ENCODE peak calls at places on chromosomes 2 and 18, in five cellular contexts. B is heart left ventricle, O is right cardiac atrium, M is testis, Z is IMR-90. V is an unnamed sample. For H3K4me1, the result is how much of the 10 kb centered on the place peaks cover.

GRCh38 chr2:200378652-200379290 is 72.3 kb downstream of the SPATS2L start:
- DNase-seq in B (no peak), O (no peak), M (peak), Z (peak), V (no peak)

GRCh38 chr2:241035142-241035817 is 36.9 kb downstream of the SNED1 start:
- DNase-seq in B (no peak), O (no peak), M (no peak), Z (no peak), V (no peak)

GRCh38 chr2:75260946-75261345 is 61.6 kb upstream of the TACR1 start:
- DNase-seq in B (no peak), O (no peak), M (no peak), Z (no peak), V (no peak)

GRCh38 chr2:23602113-23602512 is 217.1 kb downstream of the KLHL29 start:
- DNase-seq in B (no peak), O (no peak), M (peak), Z (peak), V (no peak)

GRCh38 chr18:42030586-42031182 is 75.7 kb downstream of the PIK3C3 start:
- DNase-seq in B (no peak), O (no peak), M (peak), Z (peak), V (no peak)

GRCh38 chr18:77044866-77045664 is 87.5 kb downstream of the MBP start:
- DNase-seq in B (no peak), O (no peak), M (no peak), Z (no peak), V (no peak)

GRCh38 chr2:151246152-151246551 is 15.5 kb downstream of the RBM43 start:
- DNase-seq in B (no peak), O (no peak), M (no peak), Z (no peak), V (no peak)

GRCh38 chr18:78582898-78583738 is 396.5 kb upstream of the SALL3 start:
- DNase-seq in B (no peak), O (no peak), M (no peak), Z (no peak), V (no peak)

GRCh38 chr2:1742300-1742679 is 2.0 kb downstream of the PXDN start:
- DNase-seq in B (no peak), O (peak), M (no peak), Z (peak), V (no peak)

GRCh38 chr2:207144191-207144795 is 21.5 kb downstream of the KLF7 start:
- DNase-seq in B (no peak), O (no peak), M (no peak), Z (no peak), V (no peak)
- H3K4me3 ChIP-seq in B (peak), O (no peak), M (no peak), Z (no peak), V (no peak)

GRCh38 chr18:63182247-63182771 is 137.3 kb downstream of the BCL2 start:
- DNase-seq in B (no peak), O (no peak), M (no peak), Z (no peak), V (no peak)

GRCh38 chr18:63180971-63181376 is 138.6 kb downstream of the BCL2 start:
- DNase-seq in B (no peak), O (no peak), M (no peak), Z (no peak), V (no peak)

GRCh38 chr18:63182861-63183260 is 136.7 kb downstream of the BCL2 start:
- DNase-seq in B (no peak), O (no peak), M (no peak), Z (no peak), V (no peak)

GRCh38 chr18:63180333-63180732 is 139.2 kb downstream of the BCL2 start:
- DNase-seq in B (no peak), O (no peak), M (no peak), Z (no peak), V (no peak)

DNA sequence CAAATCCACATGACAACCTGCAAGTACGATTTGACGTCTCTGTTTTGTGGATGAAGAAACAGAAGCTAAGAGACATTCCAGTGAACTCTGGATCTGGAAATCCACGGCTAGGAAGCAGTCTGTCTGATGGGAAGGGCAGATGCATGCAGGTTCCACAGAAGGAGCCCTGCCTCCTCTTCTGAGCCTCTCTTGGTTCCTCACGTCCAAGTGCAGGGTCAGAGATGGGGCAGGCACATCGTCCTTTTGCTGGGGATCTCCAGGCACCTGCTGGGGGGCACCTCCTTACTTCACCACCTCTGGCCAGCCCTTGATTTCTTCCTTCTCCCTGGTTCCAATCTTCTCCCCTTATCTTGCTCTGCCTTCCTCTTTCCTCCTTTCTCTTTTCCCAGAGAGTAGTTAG is 137.9 kb downstream of the BCL2 start:
- DNase-seq in B (no peak), O (no peak), M (no peak), Z (no peak), V (no peak)
- H3K4me1 ChIP-seq in B (half or more), O (under half), M (under half), Z (under half), V (under half)

DNA sequence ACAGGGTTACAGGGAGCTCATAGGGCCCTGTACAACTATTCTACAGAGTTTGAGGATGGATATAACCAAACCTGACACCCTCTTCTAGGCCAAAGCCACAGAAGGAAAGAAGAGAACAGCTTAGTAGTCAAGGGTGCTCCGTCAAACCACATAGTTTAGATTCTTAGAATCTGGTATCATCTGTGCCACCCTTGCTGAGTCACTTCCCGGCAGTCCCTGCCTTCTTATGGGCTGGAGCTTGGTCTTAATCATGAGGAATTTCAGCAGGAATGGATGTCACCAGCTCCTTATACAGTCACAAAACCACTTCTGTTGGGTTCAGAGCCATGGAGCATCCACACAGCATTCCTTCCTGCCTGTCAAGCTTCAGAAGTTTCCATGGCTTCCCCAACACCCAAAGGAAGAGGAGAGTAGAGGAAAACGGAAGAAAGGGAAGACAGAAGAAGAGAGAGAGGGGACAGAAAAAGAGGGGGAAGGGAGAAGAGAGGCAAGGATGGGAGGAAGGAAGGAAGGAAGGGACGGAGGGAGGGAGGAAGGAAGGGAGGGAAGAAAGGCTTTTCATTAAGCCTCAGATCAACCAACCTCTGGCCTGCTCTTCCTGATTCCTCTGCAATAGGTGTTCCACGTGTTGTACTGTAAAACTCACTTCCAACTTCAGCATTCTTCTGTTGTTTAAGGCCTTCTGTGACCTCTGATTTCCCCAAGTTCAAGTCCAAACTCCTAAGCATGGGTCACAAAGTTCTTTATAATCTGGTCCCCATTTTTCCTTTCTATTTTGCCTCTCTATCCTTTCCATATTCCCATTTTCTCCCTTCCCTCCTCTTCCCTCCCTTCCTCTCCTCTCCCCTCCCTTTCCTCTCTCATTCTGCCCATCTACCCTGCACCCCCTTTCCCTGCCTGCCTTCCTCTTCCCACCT is 246.1 kb upstream of the TNP1 start:
- DNase-seq in B (no peak), O (no peak), M (no peak), Z (peak), V (peak)
- H3K27ac ChIP-seq in B (no peak), O (no peak), M (no peak), Z (peak), V (peak)

GRCh38 chr2:217289153-217289908 is 429.5 kb upstream of the TNP1 start:
- DNase-seq in B (no peak), O (no peak), M (no peak), Z (peak), V (no peak)
- H3K4me3 ChIP-seq in B (no peak), O (no peak), M (no peak), Z (no peak), V (no peak)

GRCh38 chr2:85435220-85435958 is 16.9 kb downstream of the SH2D6 start:
- DNase-seq in B (no peak), O (no peak), M (no peak), Z (no peak), V (no peak)
- H3K4me1 ChIP-seq in B (half or more), O (under half), M (under half), Z (under half), V (under half)

GRCh38 chr2:130832296-130832940 is 4.3 kb upstream of the ARHGEF4 start:
- DNase-seq in B (no peak), O (no peak), M (no peak), Z (no peak), V (peak)
- H3K27ac ChIP-seq in B (no peak), O (no peak), M (no peak), Z (no peak), V (no peak)

GRCh38 chr2:95024960-95025405 is 525 bp upstream of the MAL start:
- DNase-seq in B (no peak), O (no peak), M (no peak), Z (no peak), V (no peak)
- H3K4me3 ChIP-seq in B (peak), O (peak), M (peak), Z (no peak), V (no peak)

GRCh38 chr2:27071277-27071989 is at the start of gene OST4:
- DNase-seq in B (peak), O (peak), M (peak), Z (peak), V (peak)

GRCh38 chr2:27069436-27069835 is 2.0 kb downstream of the OST4 start:
- DNase-seq in B (no peak), O (no peak), M (no peak), Z (no peak), V (no peak)

GRCh38 chr2:27071990-27072830 is 756 bp upstream of the OST4 start:
- DNase-seq in B (peak), O (peak), M (peak), Z (peak), V (peak)

GRCh38 chr2:27069961-27070618 is 1.4 kb downstream of the OST4 start:
- DNase-seq in B (no peak), O (no peak), M (no peak), Z (no peak), V (peak)

DNA sequence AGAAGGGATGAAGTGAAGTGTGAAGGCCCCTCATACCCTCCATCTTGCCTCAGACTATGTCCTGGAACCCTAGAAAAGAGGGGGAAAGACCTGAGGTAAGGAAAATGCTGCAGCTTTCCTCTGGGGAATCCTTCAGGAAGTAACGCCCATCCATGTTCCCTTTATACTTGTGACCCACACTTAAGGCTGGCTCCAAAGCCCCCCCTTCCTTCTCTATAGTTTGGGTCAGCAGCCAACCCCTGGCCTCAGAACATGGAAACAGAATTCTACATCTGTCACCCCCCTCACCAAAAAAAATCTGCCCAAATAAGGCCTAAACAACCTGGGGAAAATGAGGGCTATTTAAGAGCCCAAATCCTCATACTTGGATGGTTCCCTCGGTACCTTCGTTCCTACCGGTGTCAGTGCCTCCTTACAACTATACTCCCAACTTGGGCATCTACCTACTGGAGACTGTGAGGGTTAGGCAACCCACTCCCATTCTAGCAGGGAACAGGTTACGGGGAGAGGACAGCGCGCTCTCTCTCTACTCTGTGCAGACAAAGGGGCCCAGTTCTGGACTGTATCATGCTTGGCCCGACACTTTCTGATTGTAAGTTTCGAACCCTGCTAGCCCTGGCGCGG is 689 bp downstream of the OST4 start:
- DNase-seq in B (no peak), O (no peak), M (no peak), Z (no peak), V (no peak)
- H3K4me1 ChIP-seq in B (half or more), O (under half), M (under half), Z (under half), V (under half)

GRCh38 chr2:39875914-39876267 is 96.8 kb upstream of the THUMPD2 start:
- DNase-seq in B (no peak), O (no peak), M (no peak), Z (peak), V (no peak)

GRCh38 chr2:39872748-39873147 is 93.7 kb upstream of the THUMPD2 start:
- DNase-seq in B (no peak), O (no peak), M (no peak), Z (no peak), V (no peak)

GRCh38 chr2:39875182-39875913 is 96.3 kb upstream of the THUMPD2 start:
- DNase-seq in B (peak), O (peak), M (peak), Z (peak), V (no peak)

GRCh38 chr2:39873586-39873985 is 94.5 kb upstream of the THUMPD2 start:
- DNase-seq in B (no peak), O (no peak), M (no peak), Z (no peak), V (no peak)

DNA sequence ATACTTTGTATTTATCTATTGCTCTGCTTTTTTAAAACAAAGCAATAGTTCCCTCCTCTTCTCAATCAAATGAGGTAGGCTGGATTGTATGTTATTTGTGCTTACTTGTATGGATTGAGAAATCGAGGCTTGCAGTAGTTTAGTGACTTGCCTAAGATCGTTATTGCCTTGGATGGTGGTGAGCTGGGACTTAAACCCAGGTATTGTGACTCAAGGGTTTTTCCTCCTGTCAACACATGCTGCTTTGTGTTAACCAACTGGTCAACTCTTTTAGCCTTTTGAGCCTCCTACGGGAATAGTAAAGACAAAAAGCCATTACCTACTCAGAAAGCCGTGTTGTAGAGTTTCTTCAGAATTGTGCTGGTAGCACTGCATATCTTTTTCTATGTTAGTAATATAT is 95.2 kb upstream of the THUMPD2 start:
- DNase-seq in B (no peak), O (no peak), M (no peak), Z (no peak), V (no peak)
- H3K27ac ChIP-seq in B (no peak), O (no peak), M (no peak), Z (no peak), V (no peak)